ENCODE peak calls at places on chromosomes 13 and 19, in four cellular contexts. U is HepG2, I is K562, T is GM12878. G is an unnamed sample.

GRCh38 chr13:30222253-30222652 is 85.1 kb downstream of the KATNAL1 start:
- DNase-seq in U (no peak), T (no peak), I (no peak), G (no peak)

GRCh38 chr19:36837525-36837901 is 674 bp downstream of the ZNF790 start:
- DNase-seq in T (no peak), U (peak), I (no peak), G (no peak)

GRCh38 chr19:55683449-55684261 is 8.6 kb downstream of the EPN1 start:
- DNase-seq in I (no peak), U (peak), T (no peak), G (no peak)

GRCh38 chr13:23620211-23620610 is 50.0 kb downstream of the TNFRSF19 start:
- DNase-seq in T (no peak), I (no peak), U (no peak), G (no peak)

GRCh38 chr13:28449826-28450773 is 44.8 kb downstream of the FLT1 start:
- DNase-seq in U (no peak), I (no peak), T (no peak), G (no peak)

GRCh38 chr19:21610341-21610740 is 104.9 kb downstream of the ZNF429 start:
- DNase-seq in I (no peak), U (no peak), T (no peak), G (no peak)

GRCh38 chr13:98839826-98840769 is 87.6 kb upstream of the SLC15A1 start:
- DNase-seq in T (no peak), I (peak), U (peak), G (peak)

GRCh38 chr19:51398096-51398704 is 7.8 kb upstream of the C19orf84 start:
- DNase-seq in I (peak), U (peak), T (no peak), G (peak)

GRCh38 chr13:31301119-31301518 is 101.3 kb downstream of the B3GLCT start:
- DNase-seq in I (no peak), T (no peak), U (no peak), G (no peak)

GRCh38 chr13:40895715-40896184 is 106.3 kb downstream of the SLC25A15 start:
- DNase-seq in T (no peak), I (no peak), U (peak), G (no peak)

GRCh38 chr13:100565291-100565690 is 23.3 kb downstream of the GGACT start:
- DNase-seq in I (no peak), U (peak), T (no peak), G (no peak)

GRCh38 chr13:106063591-106064308 is 471.7 kb downstream of the EFNB2 start:
- DNase-seq in U (no peak), T (no peak), I (no peak), G (no peak)

GRCh38 chr13:91056746-91057145 is 290.7 kb upstream of the MIR17HG start:
- DNase-seq in T (peak), U (no peak), I (no peak), G (no peak)

GRCh38 chr13:77422724-77423123 is 95.8 kb upstream of the MYCBP2 start:
- DNase-seq in T (no peak), U (no peak), I (no peak), G (no peak)

GRCh38 chr13:114116734-114117133 is 15.7 kb downstream of the RASA3 start:
- DNase-seq in T (no peak), U (no peak), I (no peak), G (no peak)

GRCh38 chr13:68987585-68987984 is 1120.0 kb upstream of the ATXN8OS start:
- DNase-seq in I (no peak), U (no peak), T (no peak), G (no peak)

GRCh38 chr13:66992183-66992582 is 238.0 kb downstream of the PCDH9 start:
- DNase-seq in I (no peak), U (no peak), T (no peak), G (peak)

GRCh38 chr19:44576843-44577565 is 36.4 kb upstream of the IGSF23 start:
- DNase-seq in I (peak), T (no peak), U (peak), G (peak)

GRCh38 chr13:51342706-51343105 is 3.2 kb downstream of the SERPINE3 start:
- DNase-seq in U (no peak), I (no peak), T (no peak), G (no peak)
- TF ChIP-seq FOXM1 in U (no peak), I (no peak), T (no peak), G (no peak)

DNA sequence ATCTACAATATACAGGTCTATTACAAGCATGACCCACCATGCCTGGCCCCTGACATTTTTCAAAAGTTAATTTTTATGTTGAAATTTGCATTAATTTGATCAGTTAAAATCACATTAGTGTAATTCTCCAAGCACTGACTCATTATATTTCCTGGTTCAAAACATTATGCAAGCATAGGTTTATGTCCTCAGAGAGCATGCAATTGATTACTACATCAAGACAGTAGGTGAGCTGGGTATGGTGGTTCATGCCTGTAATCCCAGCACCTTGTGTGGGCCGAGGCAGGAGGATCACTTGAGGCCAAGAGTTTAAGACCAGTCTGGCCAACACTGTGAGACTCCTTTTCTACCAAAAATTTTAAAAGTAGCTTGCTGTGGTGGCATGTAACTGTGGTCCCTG is 248.8 kb upstream of the KLHL1 start:
- DNase-seq in T (no peak), U (no peak), I (no peak), G (no peak)
- TF ChIP-seq FOXK2 in T (no peak), U (no peak), I (no peak), G (no peak)

GRCh38 chr19:18353378-18354005 is 13.1 kb downstream of the PGPEP1 start:
- DNase-seq in T (no peak), U (no peak), I (no peak), G (no peak)

GRCh38 chr19:18357041-18357440 is 16.6 kb downstream of the PGPEP1 start:
- DNase-seq in U (no peak), T (no peak), I (no peak), G (no peak)

GRCh38 chr19:18361646-18362045 is 21.2 kb downstream of the PGPEP1 start:
- DNase-seq in T (no peak), I (no peak), U (no peak), G (no peak)

GRCh38 chr19:18362934-18363542 is 22.6 kb downstream of the PGPEP1 start:
- DNase-seq in T (no peak), I (no peak), U (peak), G (no peak)

GRCh38 chr19:18357442-18358264 is 17.3 kb downstream of the PGPEP1 start:
- DNase-seq in I (no peak), U (peak), T (no peak), G (no peak)
- TF ChIP-seq BHLHE40 in I (no peak), U (no peak), T (no peak), G (no peak)

DNA sequence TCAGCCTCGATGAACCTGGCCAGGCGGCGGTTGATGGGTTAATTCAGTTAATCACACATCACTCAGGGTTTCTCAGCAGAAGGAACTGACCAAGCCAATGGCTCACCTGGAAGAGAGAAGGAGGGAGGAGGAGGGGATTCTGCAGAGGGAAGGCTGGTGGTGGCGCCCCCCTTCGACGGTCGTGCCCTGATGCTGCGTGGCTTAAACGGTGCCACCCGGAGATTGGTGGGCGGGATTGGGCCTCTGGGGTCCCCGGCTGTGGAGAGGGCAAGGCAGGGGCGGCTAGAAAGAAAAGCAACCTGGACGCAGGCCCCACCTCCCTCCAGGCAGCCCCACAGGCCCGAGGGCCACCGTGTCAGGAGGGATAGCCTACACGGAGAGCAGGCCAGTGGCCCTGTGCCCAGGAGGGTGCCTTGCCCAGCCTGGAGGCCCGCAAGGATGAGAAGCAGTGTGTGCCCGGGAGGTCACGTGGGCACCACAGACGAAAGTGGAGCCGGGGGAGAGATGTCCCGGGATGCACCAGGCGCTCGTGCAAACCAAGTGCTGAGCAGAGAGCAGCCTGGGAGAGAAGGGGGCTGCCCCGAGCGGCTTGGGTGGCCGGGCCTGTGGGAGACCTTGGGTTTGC is 16.0 kb downstream of the CSNK1G2 start:
- DNase-seq in T (no peak), I (no peak), U (no peak), G (no peak)
- TF ChIP-seq FOXM1 in T (no peak), I (no peak), U (no peak), G (no peak)

GRCh38 chr19:47765522-47766358 is 12.8 kb upstream of the SELENOW start:
- DNase-seq in T (no peak), U (peak), I (peak), G (peak)
- TF ChIP-seq FOXK2 in T (no peak), U (no peak), I (no peak), G (no peak)

GRCh38 chr13:26280295-26280694 is 26.4 kb downstream of the CDK8 start:
- DNase-seq in U (no peak), T (no peak), I (no peak), G (no peak)
- TF ChIP-seq BHLHE40 in U (no peak), T (no peak), I (no peak), G (no peak)

GRCh38 chr19:13234518-13234917 is 84.3 kb downstream of the IER2 start:
- DNase-seq in I (peak), U (peak), T (no peak), G (peak)
- TF ChIP-seq FOXM1 in I (no peak), U (no peak), T (no peak), G (no peak)

G was measured in HEK293T.